ENCODE peak calls at places on chromosomes 11 and 22, in five cellular contexts. B, Y, T, I and M are unnamed samples.

GRCh38 chr11:5605849-5606248 is 9.4 kb downstream of the TRIM6 start:
- DNase-seq in B (no peak), T (peak; percentile 18), Y (no peak), I (no peak), M (no peak)

GRCh38 chr11:92642146-92642919 is 327.1 kb upstream of the MTNR1B start:
- DNase-seq in Y (no peak), I (no peak), B (no peak), T (no peak), M (no peak)

GRCh38 chr22:22406445-22406844 is 102.1 kb downstream of the ZNF280B start:
- DNase-seq in T (no peak), B (no peak), I (no peak), Y (no peak), M (no peak)

GRCh38 chr22:50621491-50621880 is 6.5 kb downstream of the ARSA start:
- DNase-seq in Y (no peak), B (no peak), I (peak; percentile 69), T (no peak), M (peak; percentile 8)

GRCh38 chr11:13333456-13333957 is 55.9 kb downstream of the BMAL1 start:
- DNase-seq in Y (no peak), T (no peak), I (no peak), B (no peak), M (no peak)

GRCh38 chr22:25403752-25404471 is 160.6 kb upstream of the GRK3 start:
- DNase-seq in I (no peak), Y (no peak), B (no peak), T (peak; percentile 31), M (peak; percentile 51)

GRCh38 chr11:25613899-25614298 is 718.0 kb upstream of the ANO3 start:
- DNase-seq in Y (no peak), B (no peak), T (no peak), I (no peak), M (no peak)

GRCh38 chr11:108836541-108836940 is 171.7 kb downstream of the DDX10 start:
- DNase-seq in B (no peak), Y (no peak), I (no peak), T (no peak), M (no peak)

GRCh38 chr11:79080506-79080905 is 360.3 kb downstream of the TENM4 start:
- DNase-seq in I (no peak), B (no peak), Y (no peak), T (no peak), M (no peak)

GRCh38 chr22:24810043-24810749 is 4.2 kb downstream of the SGSM1 start:
- DNase-seq in Y (no peak), T (no peak), I (no peak), B (no peak), M (no peak)

GRCh38 chr11:113167599-113167998 is 146.8 kb upstream of the TTC12 start:
- DNase-seq in T (no peak), Y (no peak), B (no peak), I (no peak), M (no peak)

GRCh38 chr11:2940166-2940929 is 11.1 kb upstream of the PHLDA2 start:
- DNase-seq in B (peak; percentile 68), T (no peak), Y (no peak), I (no peak), M (no peak)

GRCh38 chr11:2302280-2302843 is 549 bp downstream of the TSPAN32 start:
- DNase-seq in Y (no peak), I (no peak), B (peak; percentile 52), T (no peak), M (no peak)

GRCh38 chr11:81644239-81644840 is 1089.3 kb downstream of the FAM181B start:
- DNase-seq in I (peak; percentile 4), T (no peak), Y (peak; percentile 38), B (no peak), M (peak; percentile 61)

GRCh38 chr11:65492637-65493366 is 6.0 kb upstream of the MALAT1 start:
- DNase-seq in B (peak; percentile 93), Y (no peak), I (peak; percentile 72), T (no peak), M (peak; percentile 26)

GRCh38 chr11:103650330-103650729 is 386.1 kb upstream of the DDI1 start:
- DNase-seq in Y (no peak), B (no peak), T (no peak), I (no peak), M (no peak)

GRCh38 chr11:11620251-11620965 is 1.4 kb downstream of the GALNT18 start:
- DNase-seq in I (peak; percentile 60), T (no peak), B (peak; percentile 73), Y (no peak), M (peak; percentile 52)

GRCh38 chr11:94194712-94195111 is 66.1 kb downstream of the PANX1 start:
- DNase-seq in T (no peak), B (no peak), I (no peak), Y (no peak), M (no peak)

GRCh38 chr11:58774164-58774593 is 42.4 kb upstream of the GLYAT start:
- DNase-seq in T (no peak), B (no peak), I (no peak), Y (no peak), M (no peak)

GRCh38 chr22:26589367-26589844 is 526 bp downstream of the TPST2 start:
- DNase-seq in I (peak; percentile 43), B (peak; percentile 68), Y (no peak), T (no peak), M (peak; percentile 61)

GRCh38 chr11:64644348-64645242 is 53.6 kb downstream of the SLC22A12 start:
- DNase-seq in B (no peak), Y (no peak), T (no peak), I (no peak), M (no peak)

GRCh38 chr11:2436013-2436520 is 8.2 kb downstream of the TRPM5 start:
- DNase-seq in Y (no peak), I (no peak), B (peak; percentile 32), T (no peak), M (no peak)

GRCh38 chr11:11078344-11078743 is 220.5 kb upstream of the ZBED5 start:
- DNase-seq in Y (no peak), I (no peak), B (no peak), T (no peak), M (no peak)

GRCh38 chr11:34680206-34680605 is 59.3 kb downstream of the EHF start:
- DNase-seq in T (no peak), B (no peak), Y (no peak), I (no peak), M (no peak)

GRCh38 chr11:34680918-34681554 is 60.1 kb downstream of the EHF start:
- DNase-seq in B (no peak), I (no peak), T (peak; percentile 30), Y (peak; percentile 88), M (no peak)

GRCh38 chr11:34682822-34683221 is 61.9 kb downstream of the EHF start:
- DNase-seq in Y (no peak), B (no peak), T (no peak), I (no peak), M (no peak)

DNA sequence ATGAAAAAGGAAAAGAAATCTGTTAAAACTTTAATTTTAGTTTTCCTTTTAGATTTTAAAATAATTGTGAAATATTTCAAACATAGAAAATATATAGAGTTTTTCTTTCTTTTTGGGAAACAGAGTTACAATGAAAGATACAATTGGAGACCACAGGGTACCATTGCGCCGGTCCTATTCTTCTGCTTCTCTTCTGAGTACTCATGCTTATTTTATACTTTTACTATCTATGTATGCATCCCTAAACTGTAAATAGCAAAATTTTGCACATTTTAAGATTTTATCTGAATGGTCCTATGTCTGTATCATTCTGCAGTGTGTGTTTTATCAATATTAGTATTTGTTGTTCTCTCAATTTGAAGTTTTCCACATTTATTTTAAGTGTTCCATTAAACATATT is 65.0 kb downstream of the EHF start:
- DNase-seq in T (no peak), I (no peak), Y (no peak), B (no peak), M (no peak)
- H3K4me3 ChIP-seq in T (no peak overlapping the region), I (no peak overlapping the region), Y (no peak overlapping the region), B (no peak overlapping the region), M (no peak overlapping the region)

GRCh38 chr11:70415642-70416395 is 17.5 kb downstream of the CTTN start:
- DNase-seq in I (no peak), Y (no peak), B (no peak), T (peak; percentile 39), M (no peak)
- H3K36me3 ChIP-seq in I (no peaks in the 10 kb centered on the region), Y (peaks cover 39% of the 10 kb centered on the region), B (peaks cover 19% of the 10 kb centered on the region), T (peaks cover 55% of the 10 kb centered on the region), M (peaks cover 79% of the 10 kb centered on the region)

GRCh38 chr22:20244744-20245576 is 23.2 kb downstream of the RTN4R start:
- DNase-seq in I (peak; percentile 59), B (no peak), T (no peak), Y (no peak), M (no peak)
- H3K4me3 ChIP-seq in I (no peak overlapping the region), B (no peak overlapping the region), T (no peak overlapping the region), Y (no peak overlapping the region), M (no peak overlapping the region)

GRCh38 chr11:77886401-77886800 is 65.5 kb downstream of the AAMDC start:
- DNase-seq in B (no peak), I (peak; percentile 4), Y (no peak), T (no peak), M (no peak)
- H3K36me3 ChIP-seq in B (no peaks in the 10 kb centered on the region), I (peaks cover 2% of the 10 kb centered on the region), Y (no peaks in the 10 kb centered on the region), T (peaks cover 1% of the 10 kb centered on the region), M (peaks cover 12% of the 10 kb centered on the region)

GRCh38 chr11:66706989-66707388 is 22.0 kb downstream of the SPTBN2 start:
- DNase-seq in Y (no peak), I (no peak), T (no peak), B (no peak), M (no peak)
- H3K4me3 ChIP-seq in Y (no peak overlapping the region), I (no peak overlapping the region), T (no peak overlapping the region), B (no peak overlapping the region), M (no peak overlapping the region)